ENCODE peak calls at places on chromosomes 7 and 10, in five cellular contexts. D, C, P, K and V are unnamed samples.

GRCh38 chr10:88999629-89000028 is 9.0 kb downstream of the FAS start:
- DNase-seq in D (no peak), C (no peak), P (no peak), K (no peak), V (no peak)

GRCh38 chr10:25701651-25702050 is 232.4 kb upstream of the MYO3A start:
- DNase-seq in D (no peak), C (no peak), P (no peak), K (no peak), V (no peak)

GRCh38 chr10:130218936-130219335 is 82.7 kb downstream of the GLRX3 start:
- DNase-seq in D (peak), C (no peak), P (no peak), K (peak), V (no peak)

GRCh38 chr10:90779573-90779972 is 78.3 kb downstream of the HTR7 start:
- DNase-seq in D (no peak), C (no peak), P (peak), K (no peak), V (no peak)

GRCh38 chr7:122301858-122302745 is 2.4 kb downstream of the FEZF1 start:
- DNase-seq in D (no peak), C (peak), P (no peak), K (no peak), V (no peak)

GRCh38 chr10:11439523-11440053 is 171.9 kb downstream of the USP6NL start:
- DNase-seq in D (no peak), C (no peak), P (no peak), K (no peak), V (no peak)

GRCh38 chr7:25762511-25763119 is 389.4 kb upstream of the NFE2L3 start:
- DNase-seq in D (no peak), C (no peak), P (no peak), K (no peak), V (no peak)

GRCh38 chr10:36023939-36024338 is 381.8 kb upstream of the FZD8 start:
- DNase-seq in D (no peak), C (no peak), P (peak), K (no peak), V (peak)

GRCh38 chr7:75617634-75618234 is 121.0 kb downstream of the HIP1 start:
- DNase-seq in D (peak), C (peak), P (peak), K (peak), V (no peak)

GRCh38 chr7:50953820-50954219 is 171.1 kb upstream of the GRB10 start:
- DNase-seq in D (no peak), C (no peak), P (peak), K (no peak), V (no peak)

GRCh38 chr7:55065079-55065478 is 46.3 kb downstream of the EGFR start:
- DNase-seq in D (no peak), C (no peak), P (peak), K (peak), V (peak)

GRCh38 chr7:17624379-17624778 is 315.9 kb downstream of the SNX13 start:
- DNase-seq in D (no peak), C (no peak), P (no peak), K (no peak), V (no peak)

GRCh38 chr7:30931161-30931926 is 19.7 kb downstream of the AQP1 start:
- DNase-seq in D (peak), C (peak), P (peak), K (peak), V (no peak)

GRCh38 chr10:85873063-85873462 is 493.5 kb downstream of the GRID1 start:
- DNase-seq in D (no peak), C (no peak), P (no peak), K (no peak), V (no peak)

GRCh38 chr10:13346280-13346819 is 1.7 kb downstream of the SEPHS1 start:
- DNase-seq in D (no peak), C (no peak), P (peak), K (peak), V (no peak)

GRCh38 chr10:131210181-131210580 is 101.3 kb downstream of the TCERG1L start:
- DNase-seq in D (peak), C (peak), P (no peak), K (no peak), V (no peak)

GRCh38 chr7:157738064-157738460 is 401.3 kb downstream of the DNAJB6 start:
- DNase-seq in D (no peak), C (peak), P (peak), K (no peak), V (no peak)

GRCh38 chr10:7400068-7400824 is 10.6 kb downstream of the SFMBT2 start:
- DNase-seq in D (no peak), C (no peak), P (no peak), K (no peak), V (no peak)

GRCh38 chr10:121152033-121152432 is 300.9 kb downstream of the WDR11 start:
- DNase-seq in D (no peak), C (no peak), P (no peak), K (no peak), V (no peak)
- TF ChIP-seq CTCF in D (no peak), C (no peak), P (no peak), K (no peak), V (no peak)

DNA sequence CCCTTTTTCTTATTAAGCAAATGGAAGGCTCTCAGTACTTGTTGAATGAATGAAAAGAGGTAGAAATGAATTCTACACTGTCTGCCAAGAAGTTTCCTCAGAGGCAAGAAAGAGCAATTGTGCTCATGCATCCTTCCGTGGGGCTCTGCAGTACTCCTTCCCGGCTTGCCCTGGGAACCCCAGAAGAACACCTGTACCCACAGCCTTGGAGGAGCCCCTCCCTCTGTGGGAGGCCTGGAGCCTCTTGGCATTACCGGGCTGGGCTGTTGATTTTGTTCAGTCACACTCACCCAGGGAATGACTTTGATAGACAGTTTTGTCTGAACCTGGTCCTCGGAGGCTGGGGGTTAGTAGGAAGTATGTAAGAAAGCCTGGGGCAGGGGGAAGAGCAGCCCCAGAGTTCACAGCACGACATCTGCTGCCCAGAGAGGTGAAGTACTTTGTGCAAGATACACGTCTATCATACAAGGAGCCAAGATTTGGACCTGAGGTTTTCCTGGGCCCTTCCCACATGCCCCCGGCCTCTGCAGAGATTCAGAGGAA is 134.8 kb upstream of the GDF10 start:
- DNase-seq in D (no peak), C (no peak), P (no peak), K (no peak), V (no peak)
- H3K4me3 ChIP-seq in D (peak), C (no peak), P (no peak), K (no peak), V (no peak)

GRCh38 chr7:103877565-103877964 is 111.9 kb downstream of the RELN start:
- DNase-seq in D (no peak), C (no peak), P (no peak), K (no peak), V (no peak)
- TF ChIP-seq CTCF in D (no peak), C (no peak), P (no peak), K (no peak), V (no peak)

DNA sequence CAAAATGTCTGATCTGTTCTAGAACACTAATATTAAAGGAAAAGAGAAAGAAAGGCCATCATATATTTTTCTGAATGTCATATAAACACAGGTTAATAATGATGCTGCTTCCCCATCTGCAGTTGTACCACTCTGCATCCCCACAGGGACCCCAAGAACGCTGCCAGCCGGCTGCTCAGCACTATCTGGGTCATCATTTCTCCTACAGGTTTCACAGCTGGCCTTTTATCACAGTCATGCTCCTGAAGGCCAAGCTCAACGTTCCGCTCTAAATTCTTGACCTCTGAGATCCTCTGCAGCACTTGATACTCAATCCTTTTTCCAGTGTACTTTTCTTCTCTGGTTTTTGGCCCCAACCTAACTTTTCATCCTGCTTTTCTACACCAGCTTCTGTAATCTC is 4.8 kb downstream of the IDI1 start:
- DNase-seq in D (no peak), C (no peak), P (no peak), K (no peak), V (no peak)
- H3K4me3 ChIP-seq in D (no peak), C (no peak), P (no peak), K (no peak), V (no peak)

DNA sequence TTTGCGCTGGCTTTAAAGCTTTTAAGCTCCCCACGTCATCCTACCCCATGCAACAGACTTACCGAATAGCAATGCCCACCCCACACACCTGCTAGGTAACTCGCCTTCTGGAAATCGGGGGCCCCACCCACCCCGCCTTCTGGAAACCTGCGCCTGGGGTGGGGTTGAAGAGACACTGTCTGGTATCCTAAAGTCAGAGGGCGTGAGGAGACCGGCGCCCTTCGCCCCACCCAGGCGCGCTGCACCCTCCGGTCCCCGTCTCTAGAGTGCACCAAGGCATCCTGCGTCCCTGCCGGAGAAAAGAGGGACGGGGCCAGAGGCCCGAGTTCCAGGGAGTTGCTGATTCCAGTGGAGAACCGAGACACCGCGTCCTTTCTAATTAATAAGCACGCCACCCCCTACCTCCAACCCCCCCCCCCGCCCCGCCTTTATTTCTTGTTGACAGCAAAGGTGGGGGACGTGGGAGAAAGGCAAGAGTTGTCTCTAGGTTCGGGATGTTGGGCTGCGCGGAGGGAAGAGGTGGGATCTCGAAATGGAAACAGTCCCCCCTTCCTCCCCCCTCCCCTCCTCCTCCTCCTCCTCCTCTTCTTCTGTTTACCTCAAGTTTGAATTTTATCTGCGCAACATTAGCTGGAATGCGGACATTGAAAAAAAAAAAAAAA is 220.9 kb upstream of the MKLN1 start:
- DNase-seq in D (peak), C (peak), P (peak), K (peak), V (no peak)
- TF ChIP-seq CTCF in D (no peak), C (no peak), P (no peak), K (no peak), V (no peak)

DNA sequence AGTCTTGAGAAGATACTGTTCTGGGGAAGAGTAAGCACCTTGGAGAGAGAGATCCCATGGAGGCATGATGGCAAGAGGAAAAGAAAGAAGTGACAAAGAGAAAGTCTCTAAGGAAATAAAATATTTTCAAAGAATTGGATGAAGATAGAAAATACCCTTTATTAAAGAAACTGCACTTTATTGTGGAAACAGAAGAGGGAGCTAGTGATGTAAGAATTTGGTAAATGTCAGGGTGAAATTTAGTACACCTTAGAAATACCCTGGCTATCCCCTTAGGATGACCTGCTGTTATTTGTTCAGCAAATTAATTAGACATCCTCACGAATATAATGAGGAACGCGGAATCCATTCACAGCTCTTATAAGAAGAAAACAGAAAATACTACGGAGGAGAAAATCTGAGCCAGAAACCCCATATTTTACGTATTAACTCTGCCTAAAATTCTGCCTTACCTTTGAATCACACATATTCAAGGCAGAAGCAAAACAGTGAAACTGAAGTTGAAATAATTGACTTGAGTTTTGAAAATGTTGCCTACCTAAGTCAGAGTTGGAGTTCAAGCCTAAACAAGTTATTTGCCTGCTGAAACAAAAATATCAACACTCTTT is 90.7 kb downstream of the TFPI2 start:
- DNase-seq in D (no peak), C (no peak), P (peak), K (no peak), V (no peak)
- H3K4me3 ChIP-seq in D (no peak), C (no peak), P (no peak), K (no peak), V (no peak)

GRCh38 chr10:44975487-44976331 is 2.9 kb downstream of the DEPP1 start:
- DNase-seq in D (peak), C (peak), P (peak), K (peak), V (no peak)
- TF ChIP-seq CTCF in D (no peak), C (no peak), P (no peak), K (no peak), V (no peak)